ENCODE peak calls at places on chromosomes 16 and 17, in eight cellular contexts. K is fibroblast of pulmonary artery, B is NCI-H1092 treated with DMSO at 0.1 percent for 48 hours, P is NCI-H146, G is NCI-H446 treated with DMSO at 0.1 percent for 48 hours, F is activated T-cell treated with anti-CD3 and anti-CD28 coated beads for 1 hour, D is cardiac septum, Z is HEK293T. Y is an unnamed sample.

GRCh38 chr16:85162478-85163277 is 50.4 kb upstream of the CIBAR2 start:
- DNase-seq in B (no peak), D (no peak), Z (no peak), F (no peak), P (no peak), K (peak), G (no peak), Y (peak)

GRCh38 chr16:64878964-64879363 is 242.9 kb downstream of the CDH11 start:
- DNase-seq in B (no peak), P (no peak), D (no peak), G (peak), Z (no peak), K (no peak), F (no peak), Y (no peak)

GRCh38 chr17:40552806-40553693 is 12.2 kb downstream of the CCR7 start:
- DNase-seq in F (no peak), B (no peak), K (no peak), G (no peak), D (peak), P (no peak), Z (no peak), Y (no peak)

GRCh38 chr17:48463531-48463930 is 33.5 kb upstream of the SKAP1 start:
- DNase-seq in D (no peak), G (no peak), P (no peak), B (peak), F (no peak), K (no peak), Z (no peak), Y (no peak)

GRCh38 chr17:31654936-31655335 is 204.1 kb downstream of the COPRS start:
- DNase-seq in P (no peak), D (no peak), Z (no peak), K (no peak), F (no peak), B (no peak), G (no peak), Y (peak)

GRCh38 chr17:60468371-60468770 is 46.1 kb downstream of the CHCT1 start:
- DNase-seq in B (no peak), D (no peak), P (peak), F (no peak), K (peak), Z (no peak), G (peak), Y (no peak)

GRCh38 chr17:50064253-50064991 is 8.5 kb downstream of the ITGA3 start:
- DNase-seq in G (no peak), B (no peak), P (no peak), F (no peak), D (no peak), Z (no peak), K (peak), Y (peak)

GRCh38 chr16:28317040-28317880 is 24.9 kb downstream of the SBK1 start:
- DNase-seq in D (no peak), B (peak), F (peak), P (peak), K (peak), Z (peak), G (no peak), Y (peak)

GRCh38 chr17:11094377-11094776 is 146.6 kb upstream of the SHISA6 start:
- DNase-seq in Z (no peak), D (no peak), F (no peak), B (no peak), P (no peak), G (no peak), K (no peak), Y (no peak)

GRCh38 chr16:82368041-82368440 is 198.0 kb upstream of the MPHOSPH6 start:
- DNase-seq in Z (peak), G (no peak), F (no peak), K (peak), B (peak), D (no peak), P (no peak), Y (no peak)

GRCh38 chr17:15892244-15892643 is 52.7 kb upstream of the ADORA2B start:
- DNase-seq in Z (no peak), G (no peak), F (no peak), K (no peak), B (no peak), P (no peak), D (no peak), Y (no peak)

GRCh38 chr16:20784204-20784603 is 20.4 kb downstream of the ACSM3 start:
- DNase-seq in F (no peak), P (no peak), D (no peak), G (no peak), K (no peak), B (no peak), Z (no peak), Y (no peak)

GRCh38 chr17:19369107-19369778 is 6.7 kb upstream of the B9D1 start:
- DNase-seq in K (no peak), P (no peak), Z (no peak), D (no peak), F (no peak), G (no peak), B (no peak), Y (no peak)

GRCh38 chr17:77332981-77333685 is 192.4 kb downstream of the SEC14L1 start:
- DNase-seq in F (no peak), K (peak), B (no peak), Z (no peak), G (no peak), P (no peak), D (no peak), Y (peak)

GRCh38 chr17:2343421-2343820 is 6.1 kb downstream of the SGSM2 start:
- DNase-seq in B (no peak), Z (no peak), F (no peak), K (no peak), D (no peak), P (no peak), G (no peak), Y (no peak)

GRCh38 chr16:30369091-30369937 is 980 bp downstream of the TBC1D10B start:
- DNase-seq in G (no peak), P (no peak), B (no peak), F (no peak), D (no peak), Z (no peak), K (no peak), Y (no peak)

GRCh38 chr17:75004371-75004770 is 8.1 kb upstream of the MRPL58 start:
- DNase-seq in B (no peak), K (no peak), D (no peak), P (no peak), Z (no peak), G (no peak), F (no peak), Y (no peak)

GRCh38 chr16:89552329-89552728 is 8.2 kb upstream of the RPL13 start:
- DNase-seq in F (no peak), K (no peak), G (no peak), B (no peak), P (no peak), D (no peak), Z (no peak), Y (no peak)

GRCh38 chr17:2138768-2139167 is 83.9 kb downstream of the HIC1 start:
- DNase-seq in B (peak), F (no peak), K (peak), G (no peak), Z (peak), D (no peak), P (peak), Y (peak)

GRCh38 chr17:6753565-6753964 is 2.3 kb upstream of the XAF1 start:
- DNase-seq in G (no peak), D (no peak), K (peak), Z (no peak), B (no peak), P (no peak), F (no peak), Y (no peak)

GRCh38 chr16:85421338-85422123 is 191.6 kb upstream of the GSE1 start:
- DNase-seq in G (no peak), D (peak), P (no peak), Z (no peak), F (no peak), K (no peak), B (no peak), Y (no peak)

GRCh38 chr17:30964878-30965277 is 6.0 kb upstream of the RNF135 start:
- DNase-seq in D (no peak), F (no peak), Z (no peak), B (no peak), K (peak), G (no peak), P (no peak), Y (peak)

GRCh38 chr16:19691161-19691850 is 26.7 kb downstream of the KNOP1 start:
- DNase-seq in F (no peak), P (no peak), Z (no peak), B (no peak), G (no peak), K (no peak), D (no peak), Y (no peak)

GRCh38 chr17:37576281-37576680 is 32.9 kb downstream of the SYNRG start:
- DNase-seq in F (no peak), G (no peak), Z (no peak), K (peak), P (no peak), D (no peak), B (no peak), Y (no peak)

GRCh38 chr17:82294086-82294773 is 20.7 kb upstream of the CSNK1D start:
- DNase-seq in D (no peak), K (no peak), B (no peak), F (no peak), G (no peak), Z (no peak), P (no peak), Y (no peak)

GRCh38 chr17:8155341-8156173 is 3.4 kb upstream of the PER1 start:
- DNase-seq in B (no peak), P (no peak), K (no peak), Z (no peak), F (no peak), G (no peak), D (no peak), Y (peak)

GRCh38 chr17:31296156-31296555 is 883 bp downstream of the OMG start:
- DNase-seq in P (no peak), B (no peak), F (no peak), Z (no peak), K (no peak), G (no peak), D (no peak), Y (no peak)

GRCh38 chr16:2811703-2812471 is 5.2 kb upstream of the PRSS21 start:
- DNase-seq in D (no peak), B (no peak), K (no peak), G (no peak), P (peak), F (no peak), Z (no peak), Y (no peak)

GRCh38 chr17:49822829-49823228 is 25.0 kb downstream of the TAC4 start:
- DNase-seq in D (no peak), F (no peak), G (no peak), B (no peak), Z (no peak), K (peak), P (no peak), Y (no peak)

GRCh38 chr17:17416007-17416399 is 60.8 kb upstream of the MED9 start:
- DNase-seq in G (peak), D (peak), B (peak), K (peak), Z (peak), P (peak), F (no peak), Y (peak)

GRCh38 chr16:1447965-1448364 is 3.6 kb upstream of the CCDC154 start:
- DNase-seq in G (no peak), F (no peak), K (no peak), P (no peak), Z (no peak), B (no peak), D (no peak), Y (no peak)

GRCh38 chr17:13575466-13575865 is 26.3 kb downstream of the HS3ST3A1 start:
- DNase-seq in K (no peak), Z (no peak), G (no peak), P (no peak), F (no peak), D (no peak), B (no peak), Y (no peak)

GRCh38 chr16:58733671-58734458 is at the start of gene GOT2:
- DNase-seq in K (peak), F (peak), P (peak), B (peak), Z (peak), G (peak), D (peak), Y (peak)

GRCh38 chr17:2331303-2331702 is 5.0 kb downstream of the TSR1 start:
- DNase-seq in K (no peak), B (no peak), P (no peak), D (no peak), G (no peak), Z (no peak), F (no peak), Y (no peak)

GRCh38 chr16:27198451-27199234 is 4.7 kb upstream of the KDM8 start:
- DNase-seq in Z (no peak), D (no peak), K (no peak), B (no peak), G (no peak), F (no peak), P (peak), Y (no peak)

GRCh38 chr17:60646701-60647100 is 30.9 kb upstream of the BCAS3 start:
- DNase-seq in P (no peak), D (no peak), B (no peak), K (no peak), G (no peak), F (no peak), Z (no peak), Y (no peak)

GRCh38 chr16:70018254-70018653 is 67.1 kb downstream of the CLEC18A start:
- DNase-seq in Z (peak), D (no peak), B (no peak), G (no peak), P (peak), F (peak), K (peak), Y (peak)

GRCh38 chr16:12257926-12258561 is 281.5 kb downstream of the SNX29 start:
- DNase-seq in D (no peak), Z (no peak), B (peak), G (no peak), F (no peak), P (peak), K (no peak), Y (no peak)

GRCh38 chr17:27644586-27644985 is 13.6 kb downstream of the LGALS9 start:
- DNase-seq in G (no peak), P (no peak), Z (no peak), F (no peak), B (no peak), D (no peak), K (peak), Y (no peak)

Y was measured in renal cortical epithelial cell.